ENCODE peak calls at places on chromosomes 4 and X, in six cellular contexts. Q, M, T, Z, K and D are unnamed samples.
A peak's percentile ranks its signal among the peaks of the same experiment; 100 is the strongest.

GRCh38 chr4:72974694-72975487 is 94.6 kb downstream of the COX18 start:
- DNase-seq in Q (no peak), M (no peak), T (no peak), Z (no peak), K (no peak), D (no peak)

GRCh38 chr4:74038161-74039064 is at the start of gene CXCL3:
- DNase-seq in Q (peak; percentile 79), M (peak; percentile 63), T (no peak), Z (peak; percentile 71), K (peak; percentile 81), D (no peak)

GRCh38 chrX:2828404-2829065 is at the start of gene GYG2:
- DNase-seq in Q (no peak), M (no peak), T (no peak), Z (peak; percentile 54), K (peak; percentile 70), D (no peak)

GRCh38 chrX:123756320-123756719 is 23.5 kb upstream of the THOC2 start:
- DNase-seq in Q (peak; percentile 68), M (no peak), T (no peak), Z (no peak), K (no peak), D (no peak)

GRCh38 chr4:8135666-8136065 is 22.9 kb downstream of the ABLIM2 start:
- DNase-seq in Q (no peak), M (no peak), T (no peak), Z (no peak), K (no peak), D (no peak)

GRCh38 chr4:46249106-46249505 is 125.3 kb upstream of the GABRG1 start:
- DNase-seq in Q (no peak), M (no peak), T (no peak), Z (no peak), K (no peak), D (no peak)

GRCh38 chrX:37078434-37078703 is 70.2 kb downstream of the FAM47C start:
- DNase-seq in Q (no peak), M (no peak), T (no peak), Z (no peak), K (no peak), D (no peak)

GRCh38 chr4:88017516-88018302 is 10.3 kb downstream of the PKD2 start:
- DNase-seq in Q (peak; percentile 71), M (no peak), T (no peak), Z (peak; percentile 92), K (no peak), D (peak; percentile 83)

GRCh38 chr4:21512351-21512750 is 436.2 kb downstream of the KCNIP4 start:
- DNase-seq in Q (no peak), M (no peak), T (no peak), Z (peak; percentile 58), K (peak; percentile 55), D (no peak)

GRCh38 chrX:40310016-40310415 is 212.3 kb upstream of the BCOR start:
- DNase-seq in Q (peak; percentile 54), M (no peak), T (no peak), Z (no peak), K (no peak), D (no peak)

GRCh38 chr4:76384052-76384451 is 36.9 kb downstream of the CCDC158 start:
- DNase-seq in Q (no peak), M (no peak), T (no peak), Z (no peak), K (no peak), D (no peak)

GRCh38 chr4:26028133-26028792 is 114.2 kb downstream of the SMIM20 start:
- DNase-seq in Q (no peak), M (no peak), T (no peak), Z (no peak), K (no peak), D (no peak)

GRCh38 chr4:162586266-162586665 is 422.5 kb upstream of the FSTL5 start:
- DNase-seq in Q (no peak), M (no peak), T (no peak), Z (no peak), K (no peak), D (no peak)

GRCh38 chr4:40455340-40455902 is 120.3 kb downstream of the CHRNA9 start:
- DNase-seq in Q (no peak), M (no peak), T (no peak), Z (no peak), K (no peak), D (no peak)

GRCh38 chrX:40104649-40105015 is 6.9 kb upstream of the BCOR start:
- DNase-seq in Q (peak; percentile 80), M (no peak), T (no peak), Z (peak; percentile 37), K (no peak), D (no peak)

GRCh38 chrX:38882894-38883620 is 81.8 kb downstream of the MID1IP1 start:
- DNase-seq in Q (no peak), M (no peak), T (no peak), Z (peak; percentile 4), K (no peak), D (peak; percentile 67)

GRCh38 chrX:43121637-43122036 is 343.7 kb upstream of the PPP1R2C start:
- DNase-seq in Q (no peak), M (no peak), T (no peak), Z (no peak), K (no peak), D (no peak)

GRCh38 chrX:134172588-134173259 is 64.3 kb upstream of the CCDC160 start:
- DNase-seq in Q (no peak), M (no peak), T (no peak), Z (no peak), K (peak; percentile 58), D (no peak)

GRCh38 chr4:173009129-173009823 is 159.3 kb upstream of the GALNT7 start:
- DNase-seq in Q (no peak), M (no peak), T (no peak), Z (no peak), K (no peak), D (no peak)

GRCh38 chr4:8644461-8644891 is 51.9 kb downstream of the CPZ start:
- DNase-seq in Q (peak; percentile 33), M (peak; percentile 30), T (no peak), Z (no peak), K (no peak), D (no peak)

GRCh38 chrX:85573801-85574200 is 194.3 kb upstream of the POF1B start:
- DNase-seq in Q (no peak), M (no peak), T (no peak), Z (no peak), K (no peak), D (no peak)

GRCh38 chr4:141347738-141348524 is 127.2 kb downstream of the ZNF330 start:
- DNase-seq in Q (no peak), M (no peak), T (no peak), Z (no peak), K (no peak), D (no peak)

GRCh38 chr4:77193511-77194236 is 36.7 kb downstream of the CCNG2 start:
- DNase-seq in Q (peak; percentile 66), M (peak; percentile 61), T (peak; percentile 57), Z (no peak), K (no peak), D (no peak)

GRCh38 chr4:84632092-84632491 is 49.2 kb downstream of the CDS1 start:
- DNase-seq in Q (no peak), M (no peak), T (no peak), Z (no peak), K (no peak), D (no peak)

GRCh38 chr4:54184581-54184980 is 44.5 kb upstream of the PDGFRA start:
- DNase-seq in Q (no peak), M (no peak), T (no peak), Z (no peak), K (no peak), D (no peak)

GRCh38 chr4:20860878-20861277 is 160.6 kb downstream of the PACRGL start:
- DNase-seq in Q (no peak), M (no peak), T (no peak), Z (no peak), K (no peak), D (no peak)

GRCh38 chr4:7771056-7771455 is 168.6 kb downstream of the AFAP1 start:
- DNase-seq in Q (peak; percentile 40), M (no peak), T (no peak), Z (no peak), K (no peak), D (no peak)

GRCh38 chrX:50799531-50799961 is 14.4 kb downstream of the SHROOM4 start:
- DNase-seq in Q (no peak), M (no peak), T (no peak), Z (peak; percentile 31), K (no peak), D (peak; percentile 52)

GRCh38 chrX:53666171-53666570 is 20.3 kb downstream of the HUWE1 start:
- DNase-seq in Q (no peak), M (no peak), T (no peak), Z (no peak), K (no peak), D (no peak)

GRCh38 chrX:124651031-124651430 is 304.7 kb downstream of the SH2D1A start:
- DNase-seq in Q (no peak), M (no peak), T (no peak), Z (no peak), K (no peak), D (no peak)

GRCh38 chrX:132858018-132858417 is 100.4 kb downstream of the HS6ST2 start:
- DNase-seq in Q (no peak), M (no peak), T (no peak), Z (no peak), K (no peak), D (no peak)

GRCh38 chrX:40947276-40947675 is 138.0 kb upstream of the USP9X start:
- DNase-seq in Q (no peak), M (no peak), T (no peak), Z (no peak), K (no peak), D (peak; percentile 26)